ENCODE peak calls at places on chromosomes 16 and 17, in seven cellular contexts. N is GM04504; S is hippocampal formation; H is SK-N-DZ; J is stimulated activated naive B cell treated with anti-CD40 and anti-IgM and Interleukin-4, amounts not matched to agents 10 μg/mL and 1 μg/mL and 100 μg/mL, for 72 hours; B is mesothelial cell of epicardium; T is activated gamma-delta T cell treated with anti-CD3 and anti-CD28 coated beads, Interleukin-2, amount 50 U/mL, for 16 hours. A is an unnamed sample.

GRCh38 chr17:68011199-68011665 is 15.0 kb upstream of the C17orf58 start:
- DNase-seq in N (no peak), S (peak), H (no peak), J (peak), B (no peak), T (peak), A (no peak)

GRCh38 chr16:66295191-66295590 is 71.3 kb upstream of the CDH5 start:
- DNase-seq in N (no peak), S (no peak), H (no peak), J (no peak), B (peak), T (no peak), A (no peak)

GRCh38 chr17:622356-622755 is 92.3 kb downstream of the VPS53 start:
- DNase-seq in N (no peak), S (no peak), H (no peak), J (no peak), B (no peak), T (no peak), A (no peak)

GRCh38 chr16:81668243-81669097 is 110.6 kb upstream of the PLCG2 start:
- DNase-seq in N (no peak), S (no peak), H (no peak), J (no peak), B (no peak), T (no peak), A (no peak)

GRCh38 chr17:27649929-27650328 is 18.9 kb downstream of the LGALS9 start:
- DNase-seq in N (no peak), S (peak), H (no peak), J (no peak), B (no peak), T (no peak), A (no peak)

GRCh38 chr16:67158637-67159600 is 790 bp downstream of the TRADD start:
- DNase-seq in N (no peak), S (no peak), H (no peak), J (peak), B (no peak), T (peak), A (no peak)

GRCh38 chr17:42819939-42820535 is 4.0 kb downstream of the BECN1 start:
- DNase-seq in N (no peak), S (no peak), H (peak), J (peak), B (no peak), T (peak), A (peak)

GRCh38 chr17:8221663-8222379 is 11.4 kb upstream of the AURKB start:
- DNase-seq in N (peak), S (peak), H (peak), J (peak), B (peak), T (peak), A (peak)

GRCh38 chr17:73118876-73119485 is 26.5 kb upstream of the SLC39A11 start:
- DNase-seq in N (no peak), S (no peak), H (peak), J (no peak), B (no peak), T (no peak), A (no peak)

GRCh38 chr17:31517524-31517923 is 126.0 kb downstream of the RAB11FIP4 start:
- DNase-seq in N (no peak), S (no peak), H (peak), J (no peak), B (no peak), T (no peak), A (no peak)

GRCh38 chr17:30318190-30318589 is 15.7 kb downstream of the TMIGD1 start:
- DNase-seq in N (no peak), S (no peak), H (no peak), J (no peak), B (no peak), T (no peak), A (no peak)

GRCh38 chr16:83308414-83308813 is 499.4 kb upstream of the HSBP1 start:
- DNase-seq in N (no peak), S (no peak), H (no peak), J (no peak), B (no peak), T (no peak), A (no peak)

GRCh38 chr16:31002810-31003209 is 7.6 kb downstream of the STX1B start:
- DNase-seq in N (no peak), S (no peak), H (no peak), J (no peak), B (no peak), T (no peak), A (no peak)

GRCh38 chr17:10469459-10469858 is at the start of gene MYH4:
- DNase-seq in N (no peak), S (no peak), H (no peak), J (no peak), B (no peak), T (no peak), A (no peak)

GRCh38 chr17:47621293-47622178 is 28.2 kb upstream of the KPNB1 start:
- DNase-seq in N (peak), S (no peak), H (no peak), J (no peak), B (peak), T (no peak), A (no peak)

GRCh38 chr16:73000020-73000906 is 47.7 kb downstream of the ZFHX3 start:
- DNase-seq in N (no peak), S (peak), H (no peak), J (no peak), B (no peak), T (no peak), A (no peak)

GRCh38 chr17:28255616-28256015 is 63.4 kb upstream of the TMEM97 start:
- DNase-seq in N (no peak), S (no peak), H (no peak), J (no peak), B (no peak), T (no peak), A (no peak)

GRCh38 chr16:56980792-56981724 is 8.3 kb upstream of the NLRC5 start:
- DNase-seq in N (no peak), S (no peak), H (no peak), J (no peak), B (no peak), T (no peak), A (no peak)

GRCh38 chr17:49612721-49613120 is 37.0 kb downstream of the NXPH3 start:
- DNase-seq in N (no peak), S (no peak), H (no peak), J (no peak), B (no peak), T (no peak), A (no peak)

GRCh38 chr16:25140459-25140858 is 28.9 kb downstream of the LCMT1 start:
- DNase-seq in N (no peak), S (no peak), H (no peak), J (no peak), B (no peak), T (no peak), A (no peak)

GRCh38 chr16:88194397-88195020 is 188.2 kb upstream of the ZNF469 start:
- DNase-seq in N (no peak), S (peak), H (peak), J (no peak), B (no peak), T (no peak), A (no peak)

GRCh38 chr16:3589001-3589400 is 11.8 kb upstream of the NLRC3 start:
- DNase-seq in N (no peak), S (no peak), H (no peak), J (no peak), B (no peak), T (no peak), A (no peak)

GRCh38 chr16:2162676-2163118 is 7.1 kb downstream of the TRAF7 start:
- DNase-seq in N (no peak), S (no peak), H (no peak), J (no peak), B (no peak), T (no peak), A (no peak)

GRCh38 chr17:27512511-27513346 is 56.5 kb downstream of the KSR1 start:
- DNase-seq in N (no peak), S (no peak), H (no peak), J (no peak), B (no peak), T (no peak), A (no peak)

GRCh38 chr16:88927661-88928060 is 49.3 kb downstream of the CBFA2T3 start:
- DNase-seq in N (no peak), S (no peak), H (no peak), J (no peak), B (no peak), T (no peak), A (no peak)

GRCh38 chr17:7330099-7331015 is 1.2 kb upstream of the NEURL4 start:
- DNase-seq in N (no peak), S (peak), H (peak), J (peak), B (peak), T (peak), A (peak)

GRCh38 chr17:40606548-40607353 is 40.9 kb downstream of the SMARCE1 start:
- DNase-seq in N (no peak), S (no peak), H (no peak), J (no peak), B (no peak), T (no peak), A (no peak)

GRCh38 chr17:9021158-9021984 is at the start of gene NTN1:
- DNase-seq in N (no peak), S (no peak), H (no peak), J (peak), B (peak), T (peak), A (no peak)

GRCh38 chr17:79513805-79514535 is 96.9 kb downstream of the RBFOX3 start:
- DNase-seq in N (no peak), S (no peak), H (no peak), J (no peak), B (no peak), T (no peak), A (no peak)

GRCh38 chr17:13346996-13347762 is 254.6 kb downstream of the HS3ST3A1 start:
- DNase-seq in N (peak), S (no peak), H (no peak), J (no peak), B (no peak), T (no peak), A (no peak)

GRCh38 chr17:60229189-60229802 is 79.5 kb downstream of the CA4 start:
- DNase-seq in N (no peak), S (no peak), H (no peak), J (no peak), B (no peak), T (no peak), A (no peak)

GRCh38 chr17:37720989-37721388 is 23.9 kb downstream of the HNF1B start:
- DNase-seq in N (no peak), S (no peak), H (no peak), J (no peak), B (no peak), T (no peak), A (no peak)

GRCh38 chr16:16151315-16151714 is 72.0 kb downstream of the ABCC6 start:
- DNase-seq in N (no peak), S (no peak), H (no peak), J (no peak), B (no peak), T (no peak), A (no peak)

GRCh38 chr16:49510676-49511305 is 137.2 kb downstream of the C16orf78 start:
- DNase-seq in N (no peak), S (peak), H (no peak), J (no peak), B (no peak), T (no peak), A (no peak)

GRCh38 chr17:78197147-78197830 is 10.1 kb downstream of the AFMID start:
- DNase-seq in N (no peak), S (peak), H (no peak), J (no peak), B (no peak), T (no peak), A (no peak)

GRCh38 chr16:47904691-47905090 is 251.1 kb downstream of the ABCC12 start:
- DNase-seq in N (no peak), S (no peak), H (no peak), J (no peak), B (no peak), T (no peak), A (no peak)

GRCh38 chr16:4203748-4204147 is 38.1 kb downstream of the SRL start:
- DNase-seq in N (no peak), S (no peak), H (no peak), J (no peak), B (no peak), T (no peak), A (no peak)

GRCh38 chr16:47851026-47851610 is 304.7 kb downstream of the ABCC12 start:
- DNase-seq in N (no peak), S (peak), H (no peak), J (no peak), B (no peak), T (no peak), A (no peak)

GRCh38 chr16:2470603-2471015 is 488 bp upstream of the NTN3 start:
- DNase-seq in N (no peak), S (no peak), H (no peak), J (no peak), B (no peak), T (no peak), A (no peak)

GRCh38 chr17:79242873-79243602 is 168.4 kb downstream of the ENGASE start:
- DNase-seq in N (no peak), S (no peak), H (no peak), J (peak), B (no peak), T (no peak), A (no peak)